ENCODE peak calls at places on chromosome 10, in eight cellular contexts. I is fibroblast of the aortic adventitia, U is GM12865, W is left ventricle myocardium inferior, Y is mucosa of descending colon, G is endothelial cell of umbilical vein, A is kidney epithelial cell, B is bronchial epithelial cell. C is an unnamed sample.

GRCh38 chr10:126088144-126088543 is 191.8 kb downstream of the FANK1 start:
- DNase-seq in Y (no peak), B (no peak), I (no peak), G (no peak), U (no peak), A (no peak), W (no peak), C (no peak)

GRCh38 chr10:14487511-14487909 is 156.8 kb upstream of the FRMD4A start:
- DNase-seq in W (no peak), U (no peak), Y (peak), G (peak), B (peak), A (no peak), I (no peak), C (peak)

GRCh38 chr10:30591249-30591670 is 38.3 kb downstream of the LYZL2 start:
- DNase-seq in U (peak), W (no peak), G (peak), B (peak), A (no peak), I (peak), Y (peak), C (no peak)

GRCh38 chr10:78381072-78381471 is 347.4 kb downstream of the RPS24 start:
- DNase-seq in U (no peak), Y (no peak), I (no peak), B (no peak), G (no peak), A (no peak), W (no peak), C (no peak)

GRCh38 chr10:74928742-74929191 is 102.4 kb downstream of the KAT6B start:
- DNase-seq in G (no peak), U (no peak), W (no peak), I (peak), Y (no peak), A (no peak), B (no peak), C (no peak)

GRCh38 chr10:31090894-31091607 is 59.4 kb upstream of the ZNF438 start:
- DNase-seq in G (no peak), U (peak), B (no peak), W (no peak), Y (no peak), I (peak), A (no peak), C (no peak)

GRCh38 chr10:34323197-34323596 is 491.9 kb downstream of the PARD3 start:
- DNase-seq in B (no peak), G (peak), A (no peak), Y (no peak), I (peak), U (no peak), W (no peak), C (no peak)

GRCh38 chr10:17989908-17990767 is 38.4 kb downstream of the SLC39A12 start:
- DNase-seq in W (no peak), Y (no peak), B (peak), I (peak), G (no peak), U (peak), A (no peak), C (peak)

GRCh38 chr10:80289451-80290287 is at the start of gene MAT1A:
- DNase-seq in U (no peak), G (no peak), B (peak), A (no peak), Y (peak), I (no peak), W (no peak), C (no peak)

GRCh38 chr10:86592413-86592812 is 61.9 kb upstream of the OPN4 start:
- DNase-seq in A (no peak), G (no peak), B (peak), I (no peak), Y (no peak), W (no peak), U (no peak), C (no peak)

GRCh38 chr10:53765311-53765710 is 992.7 kb upstream of the MBL2 start:
- DNase-seq in W (no peak), Y (no peak), G (no peak), A (peak), I (no peak), U (no peak), B (peak), C (peak)

GRCh38 chr10:13949844-13950542 is 363.2 kb downstream of the PRPF18 start:
- DNase-seq in G (peak), U (no peak), B (peak), Y (no peak), A (peak), W (no peak), I (peak), C (no peak)

GRCh38 chr10:100688201-100688600 is 57.2 kb upstream of the PAX2 start:
- DNase-seq in G (no peak), A (no peak), B (no peak), Y (no peak), U (no peak), I (no peak), W (no peak), C (no peak)

GRCh38 chr10:51892965-51893658 is 193.7 kb upstream of the CSTF2T start:
- DNase-seq in I (no peak), B (peak), U (peak), Y (no peak), G (peak), A (no peak), W (no peak), C (no peak)

GRCh38 chr10:17872191-17873091 is 63.3 kb downstream of the MRC1 start:
- DNase-seq in U (peak), W (no peak), I (peak), A (no peak), B (peak), G (peak), Y (peak), C (no peak)

GRCh38 chr10:119522747-119523426 is 19.6 kb downstream of the RGS10 start:
- DNase-seq in W (no peak), U (no peak), G (no peak), A (no peak), I (no peak), B (peak), Y (no peak), C (no peak)

DNA sequence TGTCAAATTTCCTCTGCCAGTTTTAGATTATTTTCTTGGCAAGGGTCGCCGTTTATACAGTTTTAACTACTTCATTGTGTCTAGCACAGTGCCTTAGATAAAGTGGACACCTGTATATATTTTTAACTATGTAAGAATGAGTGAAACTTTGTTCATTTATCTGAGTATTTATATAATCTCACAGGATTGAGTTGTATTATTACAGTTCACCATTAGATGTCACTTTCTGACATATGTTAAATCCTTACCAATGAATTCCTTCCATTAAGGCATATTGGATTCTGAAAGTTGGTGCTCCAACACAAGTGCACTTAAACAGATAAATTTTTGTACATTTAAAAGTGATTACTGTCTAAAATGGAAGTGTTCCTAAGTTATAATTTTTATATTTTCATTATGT is 43.0 kb downstream of the ZMYND11 start:
- DNase-seq in W (no peak), A (peak), Y (no peak), I (peak), U (peak), G (peak), B (peak), C (no peak)
- TF ChIP-seq CTCF in W (peak), A (no peak), Y (no peak), I (peak), U (no peak), G (peak), B (peak), C (no peak)

DNA sequence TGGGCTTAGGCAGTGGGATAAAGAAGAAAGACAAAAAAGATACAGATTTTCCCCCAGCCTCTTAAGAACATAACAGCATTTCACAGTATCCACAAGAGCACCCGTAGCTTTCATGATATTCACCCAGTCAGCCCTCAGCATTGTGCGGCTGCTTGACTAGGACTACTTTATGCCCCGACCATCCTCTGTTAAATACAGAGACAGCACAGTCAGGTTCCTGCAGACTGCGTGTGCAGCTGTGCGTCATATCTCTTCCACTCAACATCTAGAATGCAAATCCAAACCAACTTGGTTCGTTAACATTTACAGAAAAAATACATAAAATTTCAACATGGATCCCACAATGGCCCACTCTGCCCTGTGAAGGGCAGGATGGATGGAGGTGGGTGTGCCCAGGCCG is 33.8 kb downstream of the PIK3AP1 start:
- DNase-seq in A (no peak), G (no peak), U (no peak), W (no peak), Y (no peak), B (no peak), I (no peak), C (no peak)
- H3K4me3 ChIP-seq in A (no peak), G (no peak), U (no peak), W (no peak), Y (no peak), B (no peak), I (no peak), C (no peak)

GRCh38 chr10:63633677-63634487 is 112.7 kb downstream of the REEP3 start:
- DNase-seq in B (peak), U (no peak), Y (peak), G (peak), W (no peak), A (peak), I (peak), C (no peak)
- TF ChIP-seq CTCF in B (peak), U (peak), Y (no peak), G (peak), W (peak), A (peak), I (peak), C (peak)

GRCh38 chr10:69703256-69703655 is 73.2 kb downstream of the FAM241B start:
- DNase-seq in U (no peak), A (no peak), I (no peak), Y (no peak), B (no peak), G (no peak), W (no peak), C (no peak)
- H3K4me3 ChIP-seq in U (no peak), A (no peak), I (no peak), Y (no peak), B (no peak), G (no peak), W (no peak), C (no peak)

DNA sequence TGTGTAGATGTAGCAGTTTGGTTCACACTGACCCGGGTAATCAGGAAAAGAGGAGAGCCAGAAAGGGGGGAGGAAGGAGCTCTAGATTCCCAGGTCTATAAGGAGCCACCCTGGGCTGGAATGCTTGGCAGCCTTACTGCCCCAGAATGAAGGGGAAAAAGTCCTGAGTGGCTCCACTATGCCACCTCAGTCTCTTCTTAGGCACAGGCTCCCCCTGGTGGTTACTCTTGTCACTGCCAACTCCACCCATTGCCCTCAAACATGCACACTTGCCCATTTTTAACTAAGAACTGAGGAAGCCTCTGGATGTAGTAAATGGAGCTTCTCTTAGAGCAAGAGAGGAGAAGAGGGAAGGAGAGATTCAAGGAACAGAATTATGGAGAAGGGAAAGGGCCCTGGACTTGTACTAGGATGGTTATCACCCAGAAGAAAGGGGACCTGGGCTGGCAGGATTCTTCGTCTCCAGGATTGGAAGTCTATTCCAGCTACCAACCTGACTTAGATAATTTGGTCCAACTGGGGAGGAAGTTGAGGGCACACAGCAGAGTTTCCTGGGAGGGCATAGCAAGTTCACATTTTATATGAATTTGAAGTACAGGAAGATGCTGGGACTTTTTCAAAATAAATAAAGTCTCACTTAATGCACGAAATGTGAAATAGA is 7.8 kb downstream of the HPS6 start:
- DNase-seq in W (peak), U (peak), A (no peak), G (peak), I (peak), B (peak), Y (peak), C (no peak)
- TF ChIP-seq CTCF in W (peak), U (peak), A (peak), G (peak), I (peak), B (peak), Y (peak), C (peak)

GRCh38 chr10:44965104-44965503 is 5.5 kb downstream of the RASSF4 start:
- DNase-seq in U (no peak), G (no peak), Y (no peak), W (no peak), A (no peak), I (no peak), B (no peak), C (no peak)
- H3K4me3 ChIP-seq in U (peak), G (no peak), Y (no peak), W (peak), A (no peak), I (no peak), B (no peak), C (no peak)

GRCh38 chr10:102713483-102713813 is 749 bp downstream of the ARL3 start:
- DNase-seq in A (no peak), B (peak), G (no peak), W (no peak), I (no peak), U (no peak), Y (no peak), C (no peak)
- TF ChIP-seq CTCF in A (no peak), B (peak), G (no peak), W (no peak), I (peak), U (no peak), Y (no peak), C (no peak)